ENCODE peak calls at places on chromosome 10, in ten cellular contexts. One of them, this sample, is unnamed.

GRCh38 chr10:68636335-68636734 is 76.2 kb downstream of the TET1 start:
- DNase-seq in activated CD4-positive, CD25-positive, alpha-beta regulatory T cell treated with anti-CD3 and anti-CD28 coated beads, Interleukin-2, amount 50 U/mL, for 16 hours: no peak
- DNase-seq in pancreas: no peak
- DNase-seq in skeletal muscle cell: no peak
- DNase-seq in CD8-positive, alpha-beta T cell: no peak
- DNase-seq in stimulated activated CD4-positive, alpha-beta T cell treated with anti-CD3 and anti-CD28 coated beads, Interleukin-15, amount 100 ng/mL, for 24 hours: no peak
- DNase-seq in NCI-H1092 treated with DMSO at 0.1 percent for 48 hours: no peak
- DNase-seq in progenitor cell of endocrine pancreas: no peak
- DNase-seq in LHCN-M2: no peak
- DNase-seq in T-helper 17 cell: no peak
- DNase-seq in this sample: no peak

GRCh38 chr10:35626971-35627507 is 15.1 kb downstream of the FZD8 start:
- DNase-seq in stimulated activated CD4-positive, alpha-beta T cell treated with anti-CD3 and anti-CD28 coated beads, Interleukin-15, amount 100 ng/mL, for 24 hours: no peak
- DNase-seq in pancreas: no peak
- DNase-seq in skeletal muscle cell: no peak
- DNase-seq in CD8-positive, alpha-beta T cell: no peak
- DNase-seq in LHCN-M2: peak; percentile 64
- DNase-seq in NCI-H1092 treated with DMSO at 0.1 percent for 48 hours: no peak
- DNase-seq in activated CD4-positive, CD25-positive, alpha-beta regulatory T cell treated with anti-CD3 and anti-CD28 coated beads, Interleukin-2, amount 50 U/mL, for 16 hours: no peak
- DNase-seq in T-helper 17 cell: no peak
- DNase-seq in progenitor cell of endocrine pancreas: no peak
- DNase-seq in this sample: no peak

GRCh38 chr10:21061982-21062381 is 164.9 kb upstream of the NEBL start:
- DNase-seq in T-helper 17 cell: no peak
- DNase-seq in progenitor cell of endocrine pancreas: no peak
- DNase-seq in CD8-positive, alpha-beta T cell: no peak
- DNase-seq in activated CD4-positive, CD25-positive, alpha-beta regulatory T cell treated with anti-CD3 and anti-CD28 coated beads, Interleukin-2, amount 50 U/mL, for 16 hours: no peak
- DNase-seq in stimulated activated CD4-positive, alpha-beta T cell treated with anti-CD3 and anti-CD28 coated beads, Interleukin-15, amount 100 ng/mL, for 24 hours: no peak
- DNase-seq in pancreas: no peak
- DNase-seq in NCI-H1092 treated with DMSO at 0.1 percent for 48 hours: no peak
- DNase-seq in LHCN-M2: no peak
- DNase-seq in skeletal muscle cell: no peak
- DNase-seq in this sample: no peak

GRCh38 chr10:132559538-132559937 is 22.0 kb downstream of the INPP5A start:
- DNase-seq in pancreas: no peak
- DNase-seq in progenitor cell of endocrine pancreas: no peak
- DNase-seq in T-helper 17 cell: no peak
- DNase-seq in NCI-H1092 treated with DMSO at 0.1 percent for 48 hours: no peak
- DNase-seq in activated CD4-positive, CD25-positive, alpha-beta regulatory T cell treated with anti-CD3 and anti-CD28 coated beads, Interleukin-2, amount 50 U/mL, for 16 hours: no peak
- DNase-seq in stimulated activated CD4-positive, alpha-beta T cell treated with anti-CD3 and anti-CD28 coated beads, Interleukin-15, amount 100 ng/mL, for 24 hours: no peak
- DNase-seq in CD8-positive, alpha-beta T cell: no peak
- DNase-seq in LHCN-M2: no peak
- DNase-seq in skeletal muscle cell: no peak
- DNase-seq in this sample: no peak

GRCh38 chr10:1163204-1163660 is 107.0 kb downstream of the WDR37 start:
- DNase-seq in activated CD4-positive, CD25-positive, alpha-beta regulatory T cell treated with anti-CD3 and anti-CD28 coated beads, Interleukin-2, amount 50 U/mL, for 16 hours: no peak
- DNase-seq in T-helper 17 cell: no peak
- DNase-seq in progenitor cell of endocrine pancreas: no peak
- DNase-seq in stimulated activated CD4-positive, alpha-beta T cell treated with anti-CD3 and anti-CD28 coated beads, Interleukin-15, amount 100 ng/mL, for 24 hours: no peak
- DNase-seq in NCI-H1092 treated with DMSO at 0.1 percent for 48 hours: no peak
- DNase-seq in skeletal muscle cell: no peak
- DNase-seq in pancreas: no peak
- DNase-seq in LHCN-M2: no peak
- DNase-seq in CD8-positive, alpha-beta T cell: no peak
- DNase-seq in this sample: no peak

GRCh38 chr10:132522521-132523411 is 14.8 kb upstream of the INPP5A start:
- DNase-seq in NCI-H1092 treated with DMSO at 0.1 percent for 48 hours: no peak
- DNase-seq in stimulated activated CD4-positive, alpha-beta T cell treated with anti-CD3 and anti-CD28 coated beads, Interleukin-15, amount 100 ng/mL, for 24 hours: no peak
- DNase-seq in T-helper 17 cell: no peak
- DNase-seq in CD8-positive, alpha-beta T cell: no peak
- DNase-seq in progenitor cell of endocrine pancreas: no peak
- DNase-seq in pancreas: peak; percentile 63
- DNase-seq in LHCN-M2: no peak
- DNase-seq in activated CD4-positive, CD25-positive, alpha-beta regulatory T cell treated with anti-CD3 and anti-CD28 coated beads, Interleukin-2, amount 50 U/mL, for 16 hours: no peak
- DNase-seq in skeletal muscle cell: no peak
- DNase-seq in this sample: no peak

GRCh38 chr10:24556746-24557742 is 166.6 kb downstream of the ARHGAP21 start:
- DNase-seq in LHCN-M2: peak; percentile 65
- DNase-seq in CD8-positive, alpha-beta T cell: peak; percentile 8
- DNase-seq in skeletal muscle cell: peak; percentile 48
- DNase-seq in activated CD4-positive, CD25-positive, alpha-beta regulatory T cell treated with anti-CD3 and anti-CD28 coated beads, Interleukin-2, amount 50 U/mL, for 16 hours: no peak
- DNase-seq in T-helper 17 cell: no peak
- DNase-seq in stimulated activated CD4-positive, alpha-beta T cell treated with anti-CD3 and anti-CD28 coated beads, Interleukin-15, amount 100 ng/mL, for 24 hours: peak; percentile 26
- DNase-seq in NCI-H1092 treated with DMSO at 0.1 percent for 48 hours: no peak
- DNase-seq in pancreas: no peak
- DNase-seq in progenitor cell of endocrine pancreas: no peak
- DNase-seq in this sample: no peak

GRCh38 chr10:80165173-80165572 is 32.6 kb downstream of the PLAC9 start:
- DNase-seq in skeletal muscle cell: no peak
- DNase-seq in stimulated activated CD4-positive, alpha-beta T cell treated with anti-CD3 and anti-CD28 coated beads, Interleukin-15, amount 100 ng/mL, for 24 hours: no peak
- DNase-seq in progenitor cell of endocrine pancreas: no peak
- DNase-seq in pancreas: no peak
- DNase-seq in activated CD4-positive, CD25-positive, alpha-beta regulatory T cell treated with anti-CD3 and anti-CD28 coated beads, Interleukin-2, amount 50 U/mL, for 16 hours: no peak
- DNase-seq in CD8-positive, alpha-beta T cell: no peak
- DNase-seq in NCI-H1092 treated with DMSO at 0.1 percent for 48 hours: no peak
- DNase-seq in LHCN-M2: peak; percentile 68
- DNase-seq in T-helper 17 cell: no peak
- DNase-seq in this sample: no peak

GRCh38 chr10:125788156-125789034 is 12.8 kb upstream of the MMP21 start:
- DNase-seq in pancreas: no peak
- DNase-seq in NCI-H1092 treated with DMSO at 0.1 percent for 48 hours: no peak
- DNase-seq in T-helper 17 cell: no peak
- DNase-seq in LHCN-M2: no peak
- DNase-seq in stimulated activated CD4-positive, alpha-beta T cell treated with anti-CD3 and anti-CD28 coated beads, Interleukin-15, amount 100 ng/mL, for 24 hours: no peak
- DNase-seq in progenitor cell of endocrine pancreas: no peak
- DNase-seq in skeletal muscle cell: no peak
- DNase-seq in activated CD4-positive, CD25-positive, alpha-beta regulatory T cell treated with anti-CD3 and anti-CD28 coated beads, Interleukin-2, amount 50 U/mL, for 16 hours: no peak
- DNase-seq in CD8-positive, alpha-beta T cell: no peak
- DNase-seq in this sample: no peak

GRCh38 chr10:100303724-100304319 is 17.3 kb upstream of the BLOC1S2 start:
- DNase-seq in pancreas: no peak
- DNase-seq in LHCN-M2: no peak
- DNase-seq in skeletal muscle cell: no peak
- DNase-seq in progenitor cell of endocrine pancreas: no peak
- DNase-seq in stimulated activated CD4-positive, alpha-beta T cell treated with anti-CD3 and anti-CD28 coated beads, Interleukin-15, amount 100 ng/mL, for 24 hours: no peak
- DNase-seq in activated CD4-positive, CD25-positive, alpha-beta regulatory T cell treated with anti-CD3 and anti-CD28 coated beads, Interleukin-2, amount 50 U/mL, for 16 hours: no peak
- DNase-seq in NCI-H1092 treated with DMSO at 0.1 percent for 48 hours: peak; percentile 23
- DNase-seq in CD8-positive, alpha-beta T cell: no peak
- DNase-seq in T-helper 17 cell: no peak
- DNase-seq in this sample: no peak

This sample was measured in T-helper 1 cell.